ENCODE peak calls at places on chromosome 17, in seven cellular contexts. D is lung; Z is head of caudate nucleus; M is stimulated activated CD4-positive, alpha-beta T cell treated with anti-CD3 and anti-CD28 coated beads, Interleukin-2, amount 100 ng/mL, for 24 hours; T is HEK293T; C is CD4-positive, CD25-positive, alpha-beta regulatory T cell; F is lower leg skin. X is an unnamed sample.

GRCh38 chr17:48012151-48012520 is 25.5 kb downstream of the COPZ2 start:
- DNase-seq in T (peak), Z (peak), F (no peak), D (no peak), C (peak), M (peak), X (no peak)

GRCh38 chr17:41549596-41550039 is 21.5 kb upstream of the KRT19 start:
- DNase-seq in C (no peak), D (no peak), Z (no peak), F (no peak), T (no peak), M (no peak), X (no peak)

GRCh38 chr17:75516619-75517276 is 420 bp downstream of the TSEN54 start:
- DNase-seq in C (peak), T (peak), M (peak), D (peak), Z (no peak), F (no peak), X (no peak)

GRCh38 chr17:15660077-15660476 is 24.0 kb downstream of the TRIM16 start:
- DNase-seq in F (peak), Z (no peak), D (no peak), M (no peak), T (no peak), C (no peak), X (no peak)

GRCh38 chr17:42407289-42407836 is 15.7 kb downstream of the CAVIN1 start:
- DNase-seq in Z (peak), M (peak), C (peak), D (peak), T (peak), F (peak), X (no peak)

GRCh38 chr17:42682400-42683384 is at the start of gene CNTNAP1:
- DNase-seq in M (peak), Z (peak), C (no peak), D (no peak), T (peak), F (peak), X (no peak)

GRCh38 chr17:79232957-79233356 is 158.3 kb downstream of the ENGASE start:
- DNase-seq in M (no peak), Z (no peak), D (no peak), T (no peak), F (no peak), C (no peak), X (no peak)

GRCh38 chr17:41655611-41656111 is 31.3 kb upstream of the KRT17 start:
- DNase-seq in D (peak), C (no peak), M (no peak), Z (no peak), T (no peak), F (peak), X (no peak)

GRCh38 chr17:13415877-13416416 is 185.8 kb downstream of the HS3ST3A1 start:
- DNase-seq in M (no peak), F (no peak), T (peak), C (no peak), Z (no peak), D (peak), X (no peak)

GRCh38 chr17:35432176-35433074 is at the start of gene SLFN12:
- DNase-seq in M (peak), Z (no peak), T (no peak), C (peak), F (peak), D (peak), X (no peak)